ENCODE peak calls at places on chromosomes 4 and X, in four cellular contexts. T is neuronal stem cell, Z is HCT116, G is PC-3. P is an unnamed sample.

GRCh38 chr4:64465263-64465662 is 56.0 kb upstream of the TECRL start:
- DNase-seq in G (no peak), T (no peak), Z (no peak), P (no peak)

GRCh38 chr4:56296449-56296990 is 90.8 kb downstream of the AASDH start:
- DNase-seq in G (no peak), T (no peak), Z (no peak), P (no peak)

GRCh38 chr4:74794341-74794801 is at the start of gene BTC:
- DNase-seq in Z (peak; percentile 43), T (peak; percentile 18), G (peak; percentile 71), P (peak; percentile 78)

GRCh38 chrX:97119474-97120109 is 235.9 kb downstream of the RPA4 start:
- DNase-seq in Z (no peak), G (no peak), T (no peak), P (no peak)

GRCh38 chr4:55444822-55445221 is 49.1 kb downstream of the TMEM165 start:
- DNase-seq in Z (peak; percentile 13), T (no peak), G (peak; percentile 67), P (no peak)

GRCh38 chrX:10769165-10769564 is 148.8 kb upstream of the MID1 start:
- DNase-seq in G (peak; percentile 61), Z (peak; percentile 2), T (peak; percentile 24), P (no peak)

GRCh38 chr4:95092762-95093161 is 335.0 kb downstream of the BMPR1B start:
- DNase-seq in Z (no peak), G (peak; percentile 57), T (no peak), P (no peak)

GRCh38 chr4:47945930-47946726 is 31.7 kb upstream of the NFXL1 start:
- DNase-seq in G (no peak), T (no peak), Z (no peak), P (no peak)

GRCh38 chr4:56755901-56756300 is 65.6 kb downstream of the SPINK2 start:
- DNase-seq in Z (no peak), T (no peak), G (peak; percentile 70), P (no peak)

GRCh38 chrX:147958316-147958715 is 22.8 kb upstream of the FMR1NB start:
- DNase-seq in T (no peak), Z (no peak), G (peak; percentile 10), P (no peak)

GRCh38 chr4:148007303-148007702 is 275.4 kb downstream of the ARHGAP10 start:
- DNase-seq in G (peak; percentile 95), Z (peak; percentile 72), T (no peak), P (no peak)

GRCh38 chr4:54085284-54085683 is 14.7 kb upstream of the GSX2 start:
- DNase-seq in Z (no peak), G (peak; percentile 97), T (no peak), P (no peak)

GRCh38 chr4:80422727-80423404 is 87.3 kb downstream of the CFAP299 start:
- DNase-seq in G (peak; percentile 6), Z (no peak), T (no peak), P (no peak)

GRCh38 chrX:53195401-53195800 is 29.6 kb downstream of the KDM5C start:
- DNase-seq in Z (no peak), G (no peak), T (no peak), P (no peak)

GRCh38 chr4:6574747-6575502 is at the start of gene MAN2B2:
- DNase-seq in T (peak; percentile 69), G (peak; percentile 77), Z (peak; percentile 27), P (peak; percentile 92)

GRCh38 chr4:952881-953573 is 20.3 kb downstream of the DGKQ start:
- DNase-seq in Z (no peak), T (no peak), G (no peak), P (no peak)

GRCh38 chrX:66163849-66164401 is at the start of gene HEPH:
- DNase-seq in T (peak; percentile 38), Z (no peak), G (no peak), P (no peak)

GRCh38 chr4:167232805-167233522 is 1.3 kb downstream of the SPOCK3 start:
- DNase-seq in T (peak; percentile 9), G (no peak), Z (no peak), P (no peak)

GRCh38 chr4:77801260-77801608 is 17.9 kb downstream of the CNOT6L start:
- DNase-seq in T (no peak), G (no peak), Z (no peak), P (no peak)

GRCh38 chr4:40874331-40874730 is 124.6 kb downstream of the NSUN7 start:
- DNase-seq in T (no peak), Z (no peak), G (no peak), P (no peak)

GRCh38 chr4:169909897-169910296 is 116.3 kb downstream of the MFAP3L start:
- DNase-seq in T (no peak), Z (no peak), G (no peak), P (no peak)

GRCh38 chr4:39320381-39321115 is 45.6 kb downstream of the RFC1 start:
- DNase-seq in G (peak; percentile 15), T (no peak), Z (no peak), P (no peak)

GRCh38 chr4:19380600-19380999 is 871.1 kb upstream of the SLIT2 start:
- DNase-seq in T (no peak), Z (no peak), G (peak; percentile 64), P (no peak)

GRCh38 chrX:69618803-69619202 is 2.9 kb downstream of the EDA start:
- DNase-seq in Z (no peak), T (no peak), G (peak; percentile 39), P (no peak)

GRCh38 chr4:109703664-109704351 is 563 bp upstream of the CASP6 start:
- DNase-seq in Z (no peak), G (peak; percentile 7), T (no peak), P (no peak)

GRCh38 chr4:82820689-82821088 is 22.1 kb upstream of the SCD5 start:
- DNase-seq in G (no peak), Z (no peak), T (no peak), P (no peak)

GRCh38 chr4:8737075-8737474 is 134.6 kb downstream of the HMX1 start:
- DNase-seq in Z (no peak), T (no peak), G (no peak), P (no peak)

GRCh38 chr4:47913858-47914218 is 545 bp downstream of the NFXL1 start:
- DNase-seq in Z (no peak), T (no peak), G (peak; percentile 19), P (peak; percentile 55)

GRCh38 chr4:152436384-152436783 is 99.5 kb downstream of the FBXW7 start:
- DNase-seq in G (no peak), T (no peak), Z (no peak), P (no peak)

GRCh38 chrX:38225093-38225492 is 4.4 kb upstream of the SRPX start:
- DNase-seq in Z (no peak), G (no peak), T (no peak), P (no peak)

GRCh38 chrX:155215443-155216178 is 649 bp upstream of the VBP1 start:
- DNase-seq in T (no peak), G (no peak), Z (no peak), P (no peak)

GRCh38 chrX:1448793-1449580 is 3.7 kb downstream of the ASMTL start:
- DNase-seq in G (no peak), Z (no peak), T (no peak), P (no peak)

GRCh38 chrX:369563-370101 is 17.1 kb downstream of the PPP2R3B start:
- DNase-seq in T (no peak), Z (no peak), G (no peak), P (no peak)
- H3K4me3 ChIP-seq in T (no peak overlapping the region), Z (no peak overlapping the region), G (no peak overlapping the region), P (no peak overlapping the region)

DNA sequence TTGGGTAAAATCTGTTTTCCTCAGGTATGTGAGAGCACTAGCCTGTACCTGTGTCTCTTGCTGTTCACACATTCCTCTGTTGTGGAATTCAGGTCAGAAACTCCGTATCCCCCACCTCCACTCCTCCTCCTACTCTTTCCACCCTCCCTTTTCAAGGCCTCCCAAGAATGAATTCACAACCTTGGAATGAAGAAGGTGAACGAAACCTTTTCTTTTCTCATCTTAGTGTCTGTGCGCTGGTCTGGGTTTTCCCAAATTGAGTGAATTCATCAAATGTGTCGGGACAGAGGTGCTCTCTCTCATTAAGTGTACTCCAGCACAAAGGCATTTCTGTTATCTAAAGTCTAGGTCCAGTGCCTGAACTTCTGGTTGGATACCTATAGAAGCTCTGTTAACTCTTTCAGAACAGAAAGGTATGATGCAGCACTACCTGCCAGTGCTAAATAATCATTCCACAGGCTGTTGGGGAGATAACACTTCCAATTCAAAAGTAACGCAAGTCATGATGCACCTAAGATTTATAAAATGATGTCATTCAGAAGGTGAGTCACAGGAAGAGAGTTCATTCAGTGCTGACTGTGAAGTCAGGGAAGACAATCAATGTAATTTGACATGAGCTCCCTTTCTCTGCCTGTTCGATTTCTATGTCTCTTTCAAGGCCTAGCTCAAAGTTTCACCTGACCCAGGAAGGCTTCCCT is 41.9 kb downstream of the COL4A6 start:
- DNase-seq in G (peak; percentile 68), Z (peak; percentile 47), T (no peak), P (no peak)
- H3K4me3 ChIP-seq in G (peak overlapping the region; percentile 53), Z (no peak overlapping the region), T (no peak overlapping the region), P (no peak overlapping the region)

GRCh38 chrX:150929058-150929457 is 30.6 kb upstream of the CD99L2 start:
- DNase-seq in T (no peak), G (no peak), Z (no peak), P (no peak)
- H3K4me3 ChIP-seq in T (no peak overlapping the region), G (no peak overlapping the region), Z (no peak overlapping the region), P (no peak overlapping the region)

DNA sequence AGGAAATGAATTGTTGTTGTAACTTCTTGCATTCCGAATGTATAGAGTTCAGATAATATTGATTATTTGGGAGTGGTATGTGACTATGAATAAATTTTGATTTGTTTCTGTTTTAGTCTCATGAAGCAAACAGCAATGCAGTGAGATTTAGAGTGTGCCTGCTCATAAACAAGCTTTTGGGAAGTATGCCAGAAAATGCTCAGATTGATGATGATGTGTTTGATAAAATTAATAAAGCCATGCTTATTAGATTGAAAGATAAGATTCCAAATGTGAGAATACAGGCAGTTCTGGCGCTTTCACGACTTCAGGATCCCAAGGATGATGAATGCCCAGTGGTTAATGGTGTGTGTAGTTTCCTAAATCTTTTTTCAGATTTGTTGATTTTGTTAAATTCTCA is 2.0 kb downstream of the NCAPG start:
- DNase-seq in T (no peak), G (no peak), Z (no peak), P (no peak)
- H3K4me3 ChIP-seq in T (peak overlapping the region; percentile 91), G (peak overlapping the region; percentile 99), Z (no peak overlapping the region), P (no peak overlapping the region)

DNA sequence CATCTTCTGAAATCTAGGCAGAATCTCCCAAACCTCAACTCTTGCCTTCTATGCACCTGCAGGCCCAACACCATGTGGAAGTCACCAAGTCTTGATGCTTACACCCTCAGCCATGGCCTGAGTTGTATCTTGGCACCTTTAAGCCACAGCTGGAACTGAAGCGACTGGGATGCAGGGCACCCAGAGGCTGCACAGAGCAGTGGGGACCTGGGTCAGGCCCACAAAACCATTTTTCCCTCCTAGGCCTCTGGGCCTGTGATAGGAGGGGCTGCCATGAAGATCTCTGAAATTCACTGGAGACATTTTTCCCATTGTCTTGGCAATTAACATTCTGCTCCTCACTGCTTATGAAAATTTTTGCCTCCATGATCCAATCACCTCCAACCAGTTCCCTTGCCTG is 1388.5 kb downstream of the ADGRL3 start:
- DNase-seq in T (no peak), G (no peak), Z (no peak), P (no peak)
- H3K4me3 ChIP-seq in T (no peak overlapping the region), G (no peak overlapping the region), Z (no peak overlapping the region), P (no peak overlapping the region)

DNA sequence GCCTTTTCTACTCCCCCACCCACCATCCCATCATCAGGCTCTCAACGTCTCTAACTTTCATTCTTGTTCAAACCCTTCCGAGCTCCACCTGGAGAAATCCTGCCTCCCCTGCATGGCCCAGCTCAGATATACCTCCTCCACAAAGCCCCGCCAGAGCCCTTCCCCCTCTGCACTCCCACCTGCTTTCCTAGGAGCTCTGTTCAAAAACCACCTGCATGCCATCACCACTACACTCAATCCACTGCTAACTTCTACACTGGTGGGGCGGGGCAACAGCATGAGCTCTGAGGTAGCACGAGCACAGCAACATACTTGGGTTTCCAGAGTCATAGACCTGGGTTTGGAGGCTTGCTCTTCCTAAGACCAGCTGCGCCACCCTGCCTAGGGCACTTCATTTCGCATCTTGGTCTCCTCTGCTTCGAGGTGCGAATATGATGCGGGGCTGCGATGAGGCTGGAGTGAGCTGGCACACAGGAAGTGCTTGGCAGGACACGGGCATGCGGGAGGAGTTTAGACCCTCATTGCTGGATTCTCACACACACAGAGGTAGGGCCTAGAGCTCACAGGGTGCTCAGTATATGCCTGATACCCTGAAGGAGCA is 3.5 kb downstream of the SASH3 start:
- DNase-seq in Z (no peak), T (no peak), G (no peak), P (no peak)
- H3K4me3 ChIP-seq in Z (no peak overlapping the region), T (no peak overlapping the region), G (no peak overlapping the region), P (no peak overlapping the region)